ENCODE peak calls at places on chromosomes 5 and 9, in seven cellular contexts. V is stomach, X is HCT116, P is transverse colon, M is endothelial cell of umbilical vein, S is sigmoid colon, H is K562. W is an unnamed sample.

GRCh38 chr9:86405086-86405491 is 50.9 kb upstream of the TUT7 start:
- DNase-seq in V (peak), X (no peak), P (no peak), M (no peak), S (no peak), H (no peak), W (no peak)

GRCh38 chr5:73066466-73066865 is 53.9 kb upstream of the TMEM171 start:
- DNase-seq in V (no peak), X (no peak), P (no peak), M (no peak), S (no peak), H (no peak), W (no peak)

GRCh38 chr5:1836891-1837880 is 36.0 kb downstream of the NDUFS6 start:
- DNase-seq in V (no peak), X (no peak), P (no peak), M (no peak), S (no peak), H (no peak), W (no peak)

GRCh38 chr9:132507670-132508469 is 74.5 kb upstream of the BARHL1 start:
- DNase-seq in V (peak), X (peak), P (peak), M (peak), S (peak), H (peak), W (peak)

GRCh38 chr5:40260351-40260750 is 419.4 kb upstream of the PTGER4 start:
- DNase-seq in V (peak), X (no peak), P (peak), M (peak), S (no peak), H (no peak), W (no peak)

GRCh38 chr5:82986404-82986803 is 90.8 kb downstream of the TMEM167A start:
- DNase-seq in V (no peak), X (no peak), P (no peak), M (no peak), S (no peak), H (no peak), W (no peak)

GRCh38 chr5:15791859-15792258 is 291.9 kb downstream of the FBXL7 start:
- DNase-seq in V (no peak), X (no peak), P (no peak), M (no peak), S (no peak), H (no peak), W (no peak)

GRCh38 chr9:114894801-114895433 is 35.5 kb downstream of the TNFSF8 start:
- DNase-seq in V (no peak), X (no peak), P (no peak), M (peak), S (no peak), H (no peak), W (no peak)

GRCh38 chr5:53601570-53601969 is 41.1 kb downstream of the NDUFS4 start:
- DNase-seq in V (no peak), X (peak), P (no peak), M (no peak), S (no peak), H (no peak), W (no peak)

GRCh38 chr5:337565-338130 is 16.1 kb downstream of the AHRR start:
- DNase-seq in V (no peak), X (peak), P (no peak), M (peak), S (no peak), H (no peak), W (no peak)

GRCh38 chr5:54426209-54426608 is 29.3 kb upstream of the HSPB3 start:
- DNase-seq in V (no peak), X (no peak), P (no peak), M (no peak), S (no peak), H (no peak), W (no peak)

GRCh38 chr5:135441256-135441915 is 5.8 kb downstream of the DCANP1 start:
- DNase-seq in V (no peak), X (no peak), P (no peak), M (no peak), S (peak), H (no peak), W (no peak)

GRCh38 chr9:21681641-21682040 is 120.8 kb upstream of the MTAP start:
- DNase-seq in V (no peak), X (no peak), P (no peak), M (peak), S (no peak), H (no peak), W (no peak)

GRCh38 chr5:130333089-130333488 is 428.8 kb downstream of the CHSY3 start:
- DNase-seq in V (no peak), X (peak), P (no peak), M (peak), S (no peak), H (no peak), W (no peak)

GRCh38 chr9:123085916-123086315 is 52.4 kb downstream of the GPR21 start:
- DNase-seq in V (no peak), X (no peak), P (no peak), M (no peak), S (no peak), H (no peak), W (no peak)

GRCh38 chr5:38249812-38250211 is 8.5 kb upstream of the EGFLAM start:
- DNase-seq in V (no peak), X (no peak), P (no peak), M (no peak), S (no peak), H (no peak), W (no peak)

GRCh38 chr9:2039294-2040180 is 24.4 kb downstream of the SMARCA2 start:
- DNase-seq in V (no peak), X (no peak), P (no peak), M (no peak), S (peak), H (no peak), W (no peak)

GRCh38 chr5:16741007-16741406 is 124.2 kb upstream of the RETREG1 start:
- DNase-seq in V (no peak), X (no peak), P (no peak), M (no peak), S (no peak), H (no peak), W (no peak)

GRCh38 chr9:127828262-127829031 is 25.8 kb downstream of the FPGS start:
- DNase-seq in V (peak), X (peak), P (peak), M (peak), S (peak), H (peak), W (no peak)
- TF ChIP-seq POLR2A in V (no peak), X (peak), P (peak), M (peak), S (peak), H (peak), W (no peak)

GRCh38 chr9:19230356-19231125 is at the start of gene DENND4C:
- DNase-seq in V (peak), X (peak), P (peak), M (peak), S (peak), H (peak), W (peak)
- TF ChIP-seq POLR2AphosphoS5 in V (peak), X (peak), P (peak), M (peak), S (peak), H (peak), W (peak)

DNA sequence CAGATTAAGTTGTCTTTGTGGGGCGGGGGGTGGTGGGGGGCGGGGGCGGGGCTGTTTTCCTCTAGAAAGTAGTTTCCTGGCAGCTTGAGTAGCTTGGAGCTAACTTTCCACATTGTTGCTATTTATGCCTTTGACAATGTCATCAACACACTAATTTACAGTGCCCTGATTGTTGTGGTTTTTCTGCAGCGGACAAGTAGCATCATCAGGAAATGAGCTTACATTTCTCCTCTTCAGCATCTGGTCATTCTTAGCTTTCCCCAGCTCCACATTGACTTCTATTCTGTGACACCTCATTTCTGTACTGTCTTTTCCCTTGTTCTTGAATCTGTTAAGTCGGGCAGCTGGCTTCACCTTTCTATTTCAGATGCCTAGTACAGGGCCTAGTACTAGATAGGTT is 112.3 kb upstream of the RAD23B start:
- DNase-seq in V (no peak), X (no peak), P (no peak), M (no peak), S (no peak), H (no peak), W (no peak)
- TF ChIP-seq POLR2A in V (no peak), X (no peak), P (no peak), M (no peak), S (no peak), H (no peak), W (no peak)

GRCh38 chr9:117595650-117596049 is 108.6 kb upstream of the TLR4 start:
- DNase-seq in V (no peak), X (no peak), P (no peak), M (no peak), S (no peak), H (no peak), W (no peak)
- TF ChIP-seq POLR2AphosphoS5 in V (no peak), X (no peak), P (no peak), M (no peak), S (no peak), H (no peak), W (no peak)

GRCh38 chr5:177484902-177485549 is 11.6 kb upstream of the DBN1 start:
- DNase-seq in V (no peak), X (no peak), P (no peak), M (no peak), S (no peak), H (no peak), W (no peak)

GRCh38 chr5:177482359-177482795 is 8.9 kb upstream of the DBN1 start:
- DNase-seq in V (no peak), X (no peak), P (no peak), M (no peak), S (no peak), H (no peak), W (no peak)

GRCh38 chr5:177486256-177486655 is 11.1 kb downstream of the PDLIM7 start:
- DNase-seq in V (no peak), X (no peak), P (no peak), M (no peak), S (no peak), H (no peak), W (no peak)

GRCh38 chr5:177483042-177483441 is 9.6 kb upstream of the DBN1 start:
- DNase-seq in V (no peak), X (no peak), P (no peak), M (no peak), S (no peak), H (no peak), W (no peak)

GRCh38 chr5:177483994-177484901 is 10.8 kb upstream of the DBN1 start:
- DNase-seq in V (no peak), X (no peak), P (no peak), M (no peak), S (no peak), H (no peak), W (no peak)
- TF ChIP-seq POLR2A in V (no peak), X (no peak), P (no peak), M (peak), S (no peak), H (peak), W (no peak)

W was measured in GM12891.